ENCODE peak calls at places on chromosomes 4 and X, in ten cellular contexts. P, E, K, Z, B, D, U, G, R and O are unnamed samples.

GRCh38 chrX:115065304-115065703 is 47.9 kb upstream of the IL13RA2 start:
- DNase-seq in B (no peak), E (no peak), K (no peak), R (no peak), G (no peak), Z (no peak), D (no peak), U (no peak), P (no peak), O (no peak)

GRCh38 chrX:48278958-48279357 is 23.8 kb downstream of the SSX1 start:
- DNase-seq in Z (peak; percentile 5), D (no peak), G (no peak), U (no peak), K (peak; percentile 8), R (no peak), P (no peak), E (no peak), B (peak; percentile 10), O (no peak)

GRCh38 chr4:180197471-180197870 is 2045.7 kb upstream of the TENM3 start:
- DNase-seq in K (peak; percentile 7), Z (peak; percentile 18), U (no peak), P (no peak), E (no peak), D (no peak), B (no peak), G (no peak), R (no peak), O (no peak)

GRCh38 chr4:132642196-132642817 is 506.8 kb upstream of the PCDH10 start:
- DNase-seq in B (no peak), D (no peak), Z (peak; percentile 65), U (no peak), G (peak; percentile 63), K (peak; percentile 55), E (peak; percentile 20), R (peak; percentile 42), P (peak; percentile 37), O (peak; percentile 21)

GRCh38 chrX:104113237-104113965 is 1.1 kb downstream of the ZCCHC18 start:
- DNase-seq in K (peak; percentile 77), D (peak; percentile 68), R (peak; percentile 60), P (peak; percentile 58), U (peak; percentile 24), B (peak; percentile 35), Z (peak; percentile 85), E (no peak), G (peak; percentile 2), O (no peak)

GRCh38 chrX:13864264-13864663 is 47.4 kb upstream of the GPM6B start:
- DNase-seq in U (no peak), Z (no peak), D (no peak), B (no peak), P (no peak), G (no peak), R (no peak), K (no peak), E (no peak), O (no peak)

GRCh38 chrX:11386001-11386523 is 92.8 kb downstream of the AMELX start:
- DNase-seq in E (no peak), D (no peak), P (no peak), B (peak; percentile 24), G (peak; percentile 32), Z (peak; percentile 31), U (no peak), R (no peak), K (no peak), O (no peak)

GRCh38 chrX:45743081-45743533 is 542.4 kb upstream of the DIPK2B start:
- DNase-seq in R (no peak), Z (peak; percentile 31), U (no peak), G (no peak), P (no peak), K (peak; percentile 53), E (no peak), B (no peak), D (no peak), O (no peak)

GRCh38 chr4:139763668-139764067 is 98.0 kb downstream of the MGST2 start:
- DNase-seq in D (no peak), B (no peak), U (no peak), E (no peak), P (no peak), Z (no peak), K (no peak), G (no peak), R (no peak), O (no peak)

GRCh38 chr4:5055411-5055810 is 4.1 kb downstream of the STK32B start:
- DNase-seq in K (no peak), B (no peak), R (no peak), U (no peak), Z (no peak), G (no peak), E (no peak), D (no peak), P (no peak), O (no peak)

GRCh38 chr4:33628296-33628695 is 2616.0 kb downstream of the ARAP2 start:
- DNase-seq in E (no peak), K (no peak), B (no peak), Z (no peak), P (no peak), R (no peak), D (no peak), U (no peak), G (no peak), O (no peak)

GRCh38 chr4:1058198-1058996 is 47.0 kb downstream of the FGFRL1 start:
- DNase-seq in B (no peak), P (no peak), R (no peak), E (no peak), G (no peak), Z (no peak), K (no peak), U (no peak), D (no peak), O (no peak)

GRCh38 chr4:168183717-168184571 is 91.6 kb downstream of the ANXA10 start:
- DNase-seq in D (no peak), B (no peak), R (no peak), G (peak; percentile 15), P (peak; percentile 34), K (no peak), E (no peak), U (peak; percentile 8), Z (no peak), O (peak; percentile 1)

GRCh38 chrX:73562458-73562857 is 539 bp upstream of the CHIC1 start:
- DNase-seq in R (no peak), B (no peak), P (no peak), Z (no peak), U (no peak), K (no peak), E (no peak), D (no peak), G (peak; percentile 6), O (no peak)

GRCh38 chr4:183337833-183338232 is 15.6 kb upstream of the CLDN24 start:
- DNase-seq in B (no peak), Z (no peak), D (no peak), P (no peak), E (no peak), G (no peak), U (no peak), K (no peak), R (no peak), O (no peak)

GRCh38 chrX:31543565-31544125 is 471.8 kb upstream of the FTHL17 start:
- DNase-seq in K (no peak), Z (no peak), E (no peak), R (no peak), U (no peak), P (no peak), B (no peak), D (no peak), G (no peak), O (no peak)

GRCh38 chrX:24423960-24424359 is 41.1 kb upstream of the PDK3 start:
- DNase-seq in P (no peak), E (no peak), R (no peak), U (no peak), Z (no peak), B (peak; percentile 14), D (no peak), K (no peak), G (peak; percentile 46), O (no peak)

GRCh38 chr4:113958766-113959540 is 20.5 kb downstream of the ARSJ start:
- DNase-seq in Z (no peak), R (no peak), K (peak; percentile 11), E (peak; percentile 82), G (peak; percentile 96), P (peak; percentile 71), D (no peak), U (no peak), B (no peak), O (no peak)

GRCh38 chr4:173167793-173168395 is 717 bp upstream of the GALNT7 start:
- DNase-seq in U (no peak), Z (peak; percentile 76), K (peak; percentile 53), B (peak; percentile 47), G (peak; percentile 73), R (peak; percentile 60), D (peak; percentile 51), P (no peak), E (no peak), O (peak; percentile 11)

GRCh38 chr4:103718993-103719319 is 829 bp downstream of the TACR3 start:
- DNase-seq in D (no peak), Z (no peak), E (no peak), B (peak; percentile 48), P (no peak), R (peak; percentile 4), U (no peak), K (no peak), G (no peak), O (no peak)

GRCh38 chr4:87179751-87180150 is 40.7 kb downstream of the KLHL8 start:
- DNase-seq in K (no peak), Z (no peak), P (no peak), G (no peak), D (no peak), R (no peak), B (no peak), U (no peak), E (no peak), O (no peak)

GRCh38 chr4:17010426-17011087 is 112.1 kb upstream of the LDB2 start:
- DNase-seq in B (no peak), D (no peak), G (no peak), K (no peak), R (no peak), U (no peak), P (no peak), E (no peak), Z (no peak), O (no peak)